ENCODE peak calls at places on chromosomes 13 and 19, in seven cellular contexts. K is AG04450; T is CD4-positive, alpha-beta T cell; G is thoracic aorta; D is substantia nigra; M is pancreas; R is fibroblast of lung. Q is an unnamed sample.

GRCh38 chr13:57624565-57625435 is 6.7 kb upstream of the PCDH17 start:
- DNase-seq in K (no peak), T (no peak), G (no peak), D (no peak), M (peak; percentile 48), R (peak; percentile 58), Q (no peak)

GRCh38 chr13:101623469-101624209 is 171.2 kb downstream of the ITGBL1 start:
- DNase-seq in K (no peak), T (no peak), G (no peak), D (no peak), M (no peak), R (peak; percentile 9), Q (no peak)

GRCh38 chr19:17952041-17952976 is 14.6 kb upstream of the KCNN1 start:
- DNase-seq in K (no peak), T (no peak), G (no peak), D (no peak), M (no peak), R (no peak), Q (no peak)

GRCh38 chr19:14577885-14578427 is 4.9 kb upstream of the CLEC17A start:
- DNase-seq in K (no peak), T (no peak), G (no peak), D (no peak), M (no peak), R (no peak), Q (no peak)

GRCh38 chr19:17841371-17841809 is 6.4 kb downstream of the JAK3 start:
- DNase-seq in K (no peak), T (no peak), G (no peak), D (no peak), M (no peak), R (no peak), Q (no peak)

GRCh38 chr19:2554856-2555255 is 78.9 kb downstream of the GADD45B start:
- DNase-seq in K (no peak), T (no peak), G (no peak), D (no peak), M (no peak), R (peak; percentile 49), Q (no peak)

GRCh38 chr19:5023128-5023571 is 54.2 kb downstream of the KDM4B start:
- DNase-seq in K (no peak), T (no peak), G (no peak), D (no peak), M (no peak), R (no peak), Q (no peak)

GRCh38 chr13:29845440-29846056 is 4.9 kb downstream of the UBL3 start:
- DNase-seq in K (no peak), T (no peak), G (no peak), D (no peak), M (no peak), R (peak; percentile 27), Q (no peak)

GRCh38 chr19:30691767-30692516 is 319.8 kb downstream of the ZNF536 start:
- DNase-seq in K (no peak), T (no peak), G (no peak), D (no peak), M (no peak), R (no peak), Q (no peak)

GRCh38 chr19:3284759-3285646 is 60.5 kb downstream of the CELF5 start:
- DNase-seq in K (peak; percentile 11), T (peak; percentile 46), G (no peak), D (no peak), M (peak; percentile 99), R (peak; percentile 25), Q (peak; percentile 88)

GRCh38 chr13:111117961-111118360 is 2.9 kb downstream of the ARHGEF7 start:
- DNase-seq in K (no peak), T (no peak), G (no peak), D (no peak), M (no peak), R (no peak), Q (no peak)
- H3K27ac ChIP-seq in K (no peak overlapping the region), T (no peak overlapping the region), G (peak overlapping the region; percentile 82), D (no peak overlapping the region), M (no peak overlapping the region), R (no peak overlapping the region), Q (no peak overlapping the region)

GRCh38 chr19:47086280-47086679 is 27.3 kb downstream of the ZC3H4 start:
- DNase-seq in K (no peak), T (no peak), G (no peak), D (no peak), M (no peak), R (no peak), Q (no peak)
- H3K27ac ChIP-seq in K (no peak overlapping the region), T (no peak overlapping the region), G (no peak overlapping the region), D (no peak overlapping the region), M (no peak overlapping the region), R (no peak overlapping the region), Q (no peak overlapping the region)

DNA sequence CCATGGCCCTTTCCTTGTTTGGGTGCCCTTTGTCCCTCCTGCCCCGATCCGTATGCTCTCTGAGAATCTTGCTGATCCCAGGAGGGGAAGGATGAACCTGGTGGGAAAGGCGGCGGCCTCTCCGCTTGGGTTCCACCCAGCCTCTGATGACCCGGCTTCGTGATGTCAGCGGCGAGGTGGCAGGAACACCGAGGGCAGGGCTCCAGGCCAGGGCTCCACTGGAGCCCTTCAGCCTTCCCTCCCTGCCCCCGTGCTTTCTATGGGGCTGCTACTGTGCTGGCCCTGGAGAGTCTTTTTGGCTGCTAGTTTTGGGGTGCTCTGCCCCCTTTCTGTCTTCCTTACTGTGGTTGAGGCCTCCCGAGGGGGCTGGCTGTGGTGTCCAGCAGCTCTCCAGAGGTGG is 11.9 kb upstream of the LIN7B start:
- DNase-seq in K (no peak), T (no peak), G (no peak), D (no peak), M (no peak), R (no peak), Q (no peak)
- H3K27ac ChIP-seq in K (no peak overlapping the region), T (no peak overlapping the region), G (no peak overlapping the region), D (no peak overlapping the region), M (no peak overlapping the region), R (no peak overlapping the region), Q (no peak overlapping the region)

GRCh38 chr19:41407271-41407670 is 9.7 kb downstream of the BCKDHA start:
- DNase-seq in K (no peak), T (no peak), G (no peak), D (no peak), M (no peak), R (peak; percentile 44), Q (no peak)
- H3K27ac ChIP-seq in K (no peak overlapping the region), T (no peak overlapping the region), G (no peak overlapping the region), D (no peak overlapping the region), M (no peak overlapping the region), R (no peak overlapping the region), Q (no peak overlapping the region)

GRCh38 chr19:35755550-35756371 is 1.1 kb downstream of the HSPB6 start:
- DNase-seq in K (no peak), T (peak; percentile 42), G (no peak), D (no peak), M (no peak), R (no peak), Q (no peak)
- H3K27ac ChIP-seq in K (peak overlapping the region; percentile 99), T (no peak overlapping the region), G (peak overlapping the region; percentile 98), D (no peak overlapping the region), M (peak overlapping the region; percentile 25), R (peak overlapping the region; percentile 99), Q (no peak overlapping the region)